ENCODE peak calls at places on chromosome 3, in eight cellular contexts. Q, U, O, K, W, L, N and I are unnamed samples.

GRCh38 chr3:11273945-11274344 is 1.7 kb downstream of the ATG7 start:
- DNase-seq in Q (no peak), U (no peak), O (no peak), K (no peak), W (no peak), L (no peak), N (no peak), I (no peak)

GRCh38 chr3:195583831-195584542 is at the start of gene APOD:
- DNase-seq in Q (no peak), U (no peak), O (peak), K (no peak), W (peak), L (no peak), N (peak), I (peak)

GRCh38 chr3:185503467-185503975 is 4.7 kb upstream of the TMEM41A start:
- DNase-seq in Q (no peak), U (no peak), O (no peak), K (no peak), W (no peak), L (no peak), N (no peak), I (no peak)

GRCh38 chr3:131361464-131362421 is 19.8 kb upstream of the NUDT16 start:
- DNase-seq in Q (no peak), U (no peak), O (peak), K (no peak), W (peak), L (peak), N (no peak), I (peak)

GRCh38 chr3:185823280-185824044 is 1.4 kb downstream of the IGF2BP2 start:
- DNase-seq in Q (peak), U (no peak), O (peak), K (no peak), W (peak), L (peak), N (no peak), I (peak)

GRCh38 chr3:36060950-36061349 is 319.4 kb upstream of the STAC start:
- DNase-seq in Q (no peak), U (no peak), O (no peak), K (no peak), W (no peak), L (no peak), N (no peak), I (no peak)

GRCh38 chr3:37591130-37591865 is 270.4 kb upstream of the CTDSPL start:
- DNase-seq in Q (no peak), U (no peak), O (no peak), K (no peak), W (peak), L (no peak), N (no peak), I (peak)

GRCh38 chr3:88061749-88062148 is 2.7 kb downstream of the ZNF654 start:
- DNase-seq in Q (no peak), U (no peak), O (no peak), K (no peak), W (no peak), L (no peak), N (no peak), I (no peak)

GRCh38 chr3:71551286-71551919 is 32.1 kb downstream of the FOXP1 start:
- DNase-seq in Q (no peak), U (no peak), O (peak), K (no peak), W (no peak), L (no peak), N (peak), I (no peak)

GRCh38 chr3:73069775-73070444 is 8.5 kb downstream of the EBLN2 start:
- DNase-seq in Q (no peak), U (no peak), O (no peak), K (no peak), W (no peak), L (no peak), N (no peak), I (no peak)

GRCh38 chr3:113002676-113003075 is 11.9 kb downstream of the GTPBP8 start:
- DNase-seq in Q (peak), U (no peak), O (no peak), K (peak), W (no peak), L (no peak), N (no peak), I (no peak)

GRCh38 chr3:123027292-123028232 is at the start of gene SEMA5B:
- DNase-seq in Q (peak), U (no peak), O (no peak), K (no peak), W (peak), L (peak), N (no peak), I (peak)

GRCh38 chr3:179606534-179607085 is 2.0 kb downstream of the NDUFB5 start:
- DNase-seq in Q (no peak), U (no peak), O (no peak), K (no peak), W (no peak), L (no peak), N (no peak), I (no peak)

GRCh38 chr3:108493862-108494261 is 16.5 kb downstream of the MYH15 start:
- DNase-seq in Q (no peak), U (no peak), O (no peak), K (no peak), W (no peak), L (no peak), N (no peak), I (no peak)

GRCh38 chr3:170614214-170614966 is 28.5 kb upstream of the SLC7A14 start:
- DNase-seq in Q (no peak), U (no peak), O (peak), K (no peak), W (no peak), L (no peak), N (peak), I (no peak)

GRCh38 chr3:184332370-184333090 is 4.9 kb upstream of the FAM131A start:
- DNase-seq in Q (no peak), U (no peak), O (peak), K (no peak), W (no peak), L (peak), N (peak), I (no peak)
- H3K27ac ChIP-seq in Q (peak), U (no peak), O (peak), K (no peak), W (no peak), L (no peak), N (peak), I (peak)

DNA sequence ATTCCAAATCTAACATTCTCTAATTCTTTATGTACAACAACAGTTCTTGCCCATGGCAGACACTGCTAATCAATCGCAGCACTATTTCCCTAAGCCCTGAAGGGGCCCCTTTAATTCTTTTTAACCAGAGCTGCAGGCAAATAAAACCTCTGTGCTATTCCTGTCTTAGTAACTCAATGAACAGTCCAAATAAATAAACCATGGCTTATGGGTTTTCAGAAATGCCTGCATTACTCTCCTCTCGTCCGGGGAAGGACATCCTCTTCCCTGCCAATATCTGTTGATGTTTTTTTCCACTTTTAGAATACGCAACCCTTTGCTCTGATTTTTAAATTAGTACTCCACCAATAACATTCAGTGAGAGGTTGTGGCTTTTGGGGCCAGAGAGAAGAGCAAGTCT is 35.1 kb upstream of the PRICKLE2 start:
- DNase-seq in Q (no peak), U (no peak), O (peak), K (no peak), W (no peak), L (no peak), N (no peak), I (no peak)
- H3K27ac ChIP-seq in Q (no peak), U (no peak), O (no peak), K (no peak), W (no peak), L (no peak), N (no peak), I (peak)

DNA sequence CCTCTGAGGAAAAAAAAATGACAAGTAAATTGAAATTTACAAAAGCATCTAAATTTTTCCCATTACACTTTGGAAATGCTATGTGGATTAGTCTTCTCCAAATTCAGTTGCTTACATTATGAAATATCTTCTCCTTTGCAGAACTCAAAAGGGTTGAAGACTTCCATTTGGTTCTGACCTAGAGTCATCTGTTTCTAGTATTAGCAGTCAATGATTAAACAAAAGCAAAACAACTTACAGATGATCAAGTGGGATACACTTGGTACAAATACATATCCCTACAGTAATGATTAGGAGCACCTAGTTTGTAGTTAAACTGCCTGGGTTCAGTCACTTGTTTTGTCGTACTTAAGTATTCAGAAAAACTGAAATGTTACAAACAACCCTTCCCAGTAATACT is 136.2 kb downstream of the MBNL1 start:
- DNase-seq in Q (no peak), U (no peak), O (no peak), K (no peak), W (no peak), L (no peak), N (no peak), I (no peak)
- H3K27ac ChIP-seq in Q (no peak), U (no peak), O (no peak), K (no peak), W (no peak), L (no peak), N (no peak), I (peak)

DNA sequence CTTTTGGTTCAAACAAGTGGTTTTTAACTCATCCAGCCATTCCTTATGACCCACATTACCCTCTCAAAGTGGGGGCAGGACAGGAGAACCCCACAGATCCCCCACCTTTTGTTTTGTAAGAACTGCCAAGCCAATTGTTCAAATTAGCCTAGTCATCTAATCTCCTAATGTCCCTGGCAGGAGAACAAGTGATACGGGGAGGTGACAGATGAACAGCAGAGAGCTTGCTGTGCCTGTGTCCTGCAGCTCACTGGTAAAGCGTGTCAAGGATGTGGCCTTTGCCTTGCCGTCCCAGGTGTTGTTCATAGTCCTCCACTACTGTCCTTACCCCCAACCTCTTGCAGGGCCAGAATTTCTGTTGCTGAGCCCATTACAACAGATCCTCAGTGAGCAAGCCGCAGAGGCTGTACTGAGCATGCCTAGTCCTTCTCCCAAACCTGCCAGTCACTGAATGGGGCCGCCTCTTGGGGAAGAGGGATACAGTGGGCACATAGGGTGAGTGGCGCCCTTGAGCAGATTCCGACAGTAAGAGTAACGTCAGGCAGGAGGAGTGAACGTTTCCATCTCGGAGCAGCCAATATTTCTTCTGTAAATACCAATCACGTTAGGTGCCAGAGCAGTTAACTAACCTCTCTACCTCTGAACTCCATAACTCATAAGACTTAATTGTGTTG is 87.3 kb downstream of the ITPR1 start:
- DNase-seq in Q (no peak), U (no peak), O (no peak), K (no peak), W (peak), L (no peak), N (no peak), I (peak)
- H3K27ac ChIP-seq in Q (no peak), U (no peak), O (no peak), K (no peak), W (peak), L (peak), N (no peak), I (peak)

DNA sequence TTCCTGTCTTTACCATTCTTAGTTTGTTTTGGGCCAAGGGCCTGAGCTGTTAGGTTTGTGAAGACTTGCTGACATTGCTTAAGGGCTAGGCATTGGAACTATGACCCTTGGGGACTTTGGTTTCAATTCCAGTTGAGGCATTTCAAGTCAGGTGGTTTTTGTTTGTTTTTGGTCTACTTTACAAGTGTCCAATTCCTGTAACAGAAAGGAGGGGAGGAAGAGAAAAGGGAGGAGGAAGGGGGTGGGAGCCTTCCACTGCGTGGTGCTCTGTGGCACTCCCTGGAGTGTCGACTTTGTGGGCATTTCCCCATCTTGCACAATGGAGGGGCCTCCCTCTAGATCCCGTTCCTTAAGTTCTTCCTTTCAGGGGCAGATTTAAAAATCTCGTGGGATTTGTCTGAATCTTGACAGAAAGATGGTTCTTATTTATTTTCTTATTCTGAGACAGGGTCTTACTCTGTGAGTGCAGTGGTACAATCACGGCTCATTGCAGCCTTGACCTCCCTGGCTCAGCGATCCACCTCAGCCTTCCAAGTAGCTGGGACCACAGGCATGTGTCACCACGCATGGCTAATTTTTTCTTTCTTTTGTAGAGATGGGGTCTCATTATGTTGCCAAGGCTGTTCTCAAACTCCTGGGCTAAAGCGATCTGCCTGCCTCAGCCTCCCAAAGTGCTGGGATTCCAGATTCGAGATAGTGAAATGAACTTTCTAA is 59.5 kb upstream of the RYK start:
- DNase-seq in Q (no peak), U (no peak), O (no peak), K (no peak), W (no peak), L (peak), N (no peak), I (no peak)
- H3K27ac ChIP-seq in Q (no peak), U (no peak), O (peak), K (no peak), W (no peak), L (peak), N (no peak), I (no peak)

DNA sequence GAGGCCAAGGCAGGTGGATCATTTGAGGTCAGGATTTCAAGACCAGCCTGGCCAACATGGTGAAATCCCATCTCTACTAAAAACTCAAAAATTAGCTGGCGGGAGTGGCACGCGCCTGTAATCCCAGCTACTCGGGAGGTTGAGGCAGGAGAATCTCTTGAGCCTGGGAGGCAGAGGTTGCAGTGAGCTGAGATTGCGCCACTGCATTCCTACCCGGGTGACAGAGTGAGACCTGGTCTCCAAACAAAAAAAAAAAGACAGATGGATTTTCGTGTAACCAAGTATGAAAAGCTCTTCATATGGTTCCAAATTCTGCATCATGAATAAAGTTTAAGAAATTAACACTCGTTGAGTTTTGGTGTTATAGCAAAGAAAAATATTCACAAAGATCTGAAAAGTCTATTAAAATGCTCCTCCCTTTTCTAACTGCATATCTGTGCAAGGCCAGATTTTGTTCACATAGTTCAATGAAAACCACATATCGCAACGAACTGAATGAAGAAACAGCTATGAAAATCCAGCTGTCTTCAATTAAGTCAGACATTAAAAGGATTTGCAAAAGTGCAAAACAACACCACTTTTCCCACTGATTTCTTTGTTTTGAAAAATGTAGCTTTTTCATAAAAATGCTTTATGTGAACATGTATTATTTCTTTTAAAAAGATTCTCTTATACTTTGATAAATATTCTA is 23.8 kb upstream of the FBLN2 start:
- DNase-seq in Q (no peak), U (no peak), O (peak), K (no peak), W (no peak), L (no peak), N (no peak), I (no peak)
- H3K27ac ChIP-seq in Q (no peak), U (no peak), O (no peak), K (no peak), W (no peak), L (no peak), N (no peak), I (peak)

GRCh38 chr3:23314981-23315805 is 112.1 kb downstream of the UBE2E2 start:
- DNase-seq in Q (no peak), U (no peak), O (peak), K (no peak), W (no peak), L (no peak), N (no peak), I (no peak)
- H3K27ac ChIP-seq in Q (no peak), U (no peak), O (no peak), K (no peak), W (no peak), L (no peak), N (no peak), I (no peak)

DNA sequence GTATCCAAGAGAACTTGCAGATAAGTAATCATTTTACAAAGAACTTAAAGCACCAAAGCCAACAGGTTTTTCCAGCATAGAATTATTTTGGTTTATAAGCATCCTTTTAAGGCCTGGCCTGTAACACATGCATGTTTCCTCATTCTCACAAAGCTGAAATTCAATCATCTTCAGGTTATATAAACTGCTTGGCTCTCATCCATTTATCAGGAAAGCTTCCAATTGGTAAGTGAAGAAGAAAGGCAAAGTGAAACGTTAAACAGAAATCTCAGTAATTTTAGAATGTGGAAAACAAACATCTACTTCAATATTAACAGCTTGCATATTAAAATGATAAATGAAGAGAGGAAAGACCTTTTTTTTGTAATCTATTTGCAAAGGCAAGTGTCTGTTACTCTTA is 1.6 kb downstream of the SERP1 start:
- DNase-seq in Q (no peak), U (no peak), O (peak), K (no peak), W (no peak), L (no peak), N (no peak), I (no peak)
- H3K27ac ChIP-seq in Q (peak), U (no peak), O (no peak), K (no peak), W (no peak), L (no peak), N (no peak), I (peak)